ENCODE peak calls at places on chromosomes 7 and 10, in four cellular contexts. X, J, N and D are unnamed samples.

GRCh38 chr7:101126651-101127459 is at the start of gene SERPINE1:
- DNase-seq in N (peak), J (no peak), X (peak), D (peak)

GRCh38 chr10:112143420-112143819 is 40.1 kb downstream of the GPAM start:
- DNase-seq in N (no peak), X (no peak), J (no peak), D (no peak)

GRCh38 chr7:133727476-133728214 is 399.5 kb upstream of the LRGUK start:
- DNase-seq in N (no peak), J (no peak), X (no peak), D (no peak)

GRCh38 chr7:34373940-34374339 is 284.1 kb upstream of the NPSR1 start:
- DNase-seq in N (no peak), J (no peak), X (no peak), D (no peak)

GRCh38 chr7:94676431-94676830 is 20.5 kb upstream of the SGCE start:
- DNase-seq in N (no peak), J (no peak), X (no peak), D (no peak)

GRCh38 chr7:92973964-92974363 is 137.6 kb upstream of the CDK6 start:
- DNase-seq in J (no peak), X (no peak), N (no peak), D (no peak)

GRCh38 chr10:47301833-47302232 is 1.8 kb downstream of the GDF10 start:
- DNase-seq in J (no peak), N (no peak), X (no peak), D (no peak)

GRCh38 chr7:107860981-107861652 is 29.9 kb upstream of the DLD start:
- DNase-seq in J (no peak), N (no peak), X (no peak), D (no peak)

GRCh38 chr10:58755688-58756087 is 243.0 kb downstream of the BICC1 start:
- DNase-seq in N (no peak), J (peak), X (no peak), D (no peak)

GRCh38 chr10:14478201-14478600 is 147.5 kb upstream of the FRMD4A start:
- DNase-seq in N (no peak), J (no peak), X (no peak), D (no peak)

GRCh38 chr7:159059629-159060028 is 85.0 kb downstream of the VIPR2 start:
- DNase-seq in N (no peak), J (no peak), X (no peak), D (no peak)

GRCh38 chr7:56105508-56105907 is 768 bp downstream of the CHCHD2 start:
- DNase-seq in N (no peak), X (peak), J (peak), D (no peak)

GRCh38 chr7:130794619-130794922 is 60.6 kb upstream of the KLF14 start:
- DNase-seq in N (no peak), J (no peak), X (no peak), D (no peak)

GRCh38 chr7:39353615-39354376 is 212.4 kb upstream of the YAE1 start:
- DNase-seq in J (no peak), X (no peak), N (no peak), D (no peak)

GRCh38 chr10:48399056-48399541 is 92.6 kb downstream of the MAPK8 start:
- DNase-seq in N (no peak), X (no peak), J (no peak), D (no peak)

GRCh38 chr7:24896031-24896433 is 83.9 kb downstream of the OSBPL3 start:
- DNase-seq in J (no peak), N (no peak), X (no peak), D (no peak)